ENCODE peak calls at places on chromosomes 4 and X, in seven cellular contexts. One of them, this sample, is unnamed.

GRCh38 chr4:19241845-19242244 is 1009.9 kb upstream of the SLIT2 start:
- DNase-seq in AG09319: no peak
- DNase-seq in fibroblast of pulmonary artery: no peak
- DNase-seq in psoas muscle: no peak
- DNase-seq in A549: no peak
- DNase-seq in fibroblast of lung: no peak
- DNase-seq in choroid plexus epithelial cell: no peak
- DNase-seq in this sample: no peak

GRCh38 chrX:110759785-110760184 is 35.8 kb downstream of the CHRDL1 start:
- DNase-seq in fibroblast of pulmonary artery: no peak
- DNase-seq in AG09319: no peak
- DNase-seq in psoas muscle: no peak
- DNase-seq in choroid plexus epithelial cell: no peak
- DNase-seq in fibroblast of lung: no peak
- DNase-seq in A549: no peak
- DNase-seq in this sample: peak

GRCh38 chr4:99998062-99998880 is 48.2 kb upstream of the H2AZ1 start:
- DNase-seq in psoas muscle: no peak
- DNase-seq in AG09319: peak
- DNase-seq in choroid plexus epithelial cell: peak
- DNase-seq in fibroblast of lung: peak
- DNase-seq in A549: peak
- DNase-seq in fibroblast of pulmonary artery: peak
- DNase-seq in this sample: peak

GRCh38 chr4:1503583-1504471 is 97.6 kb upstream of the NKX1-1 start:
- DNase-seq in choroid plexus epithelial cell: no peak
- DNase-seq in A549: no peak
- DNase-seq in AG09319: no peak
- DNase-seq in fibroblast of lung: no peak
- DNase-seq in psoas muscle: no peak
- DNase-seq in fibroblast of pulmonary artery: no peak
- DNase-seq in this sample: no peak

GRCh38 chr4:177190995-177191568 is 118.6 kb upstream of the NEIL3 start:
- DNase-seq in fibroblast of lung: no peak
- DNase-seq in choroid plexus epithelial cell: peak
- DNase-seq in A549: no peak
- DNase-seq in fibroblast of pulmonary artery: peak
- DNase-seq in AG09319: no peak
- DNase-seq in psoas muscle: no peak
- DNase-seq in this sample: no peak

GRCh38 chr4:103718993-103719319 is 829 bp downstream of the TACR3 start:
- DNase-seq in choroid plexus epithelial cell: no peak
- DNase-seq in fibroblast of pulmonary artery: no peak
- DNase-seq in AG09319: no peak
- DNase-seq in psoas muscle: no peak
- DNase-seq in fibroblast of lung: no peak
- DNase-seq in A549: no peak
- DNase-seq in this sample: no peak

GRCh38 chr4:157727163-157727562 is 445.7 kb downstream of the GASK1B start:
- DNase-seq in A549: no peak
- DNase-seq in psoas muscle: no peak
- DNase-seq in fibroblast of lung: no peak
- DNase-seq in AG09319: no peak
- DNase-seq in fibroblast of pulmonary artery: no peak
- DNase-seq in choroid plexus epithelial cell: no peak
- DNase-seq in this sample: peak

GRCh38 chrX:47063179-47063578 is 15.1 kb upstream of the RGN start:
- DNase-seq in A549: no peak
- DNase-seq in choroid plexus epithelial cell: no peak
- DNase-seq in fibroblast of pulmonary artery: no peak
- DNase-seq in psoas muscle: no peak
- DNase-seq in fibroblast of lung: no peak
- DNase-seq in AG09319: no peak
- DNase-seq in this sample: no peak

GRCh38 chr4:4386736-4387392 is at the start of gene NSG1:
- DNase-seq in fibroblast of pulmonary artery: peak
- DNase-seq in AG09319: no peak
- DNase-seq in fibroblast of lung: no peak
- DNase-seq in choroid plexus epithelial cell: peak
- DNase-seq in A549: no peak
- DNase-seq in psoas muscle: no peak
- DNase-seq in this sample: no peak

GRCh38 chr4:113052379-113052951 is 3.0 kb downstream of the ANK2 start:
- DNase-seq in fibroblast of pulmonary artery: peak
- DNase-seq in psoas muscle: no peak
- DNase-seq in choroid plexus epithelial cell: peak
- DNase-seq in AG09319: no peak
- DNase-seq in A549: no peak
- DNase-seq in fibroblast of lung: peak
- DNase-seq in this sample: peak

GRCh38 chr4:52989865-52990264 is 127.7 kb downstream of the RASL11B start:
- DNase-seq in choroid plexus epithelial cell: no peak
- DNase-seq in A549: no peak
- DNase-seq in psoas muscle: no peak
- DNase-seq in AG09319: no peak
- DNase-seq in fibroblast of lung: no peak
- DNase-seq in fibroblast of pulmonary artery: no peak
- DNase-seq in this sample: no peak

GRCh38 chr4:184387351-184387750 is 87.0 kb downstream of the IRF2 start:
- DNase-seq in A549: no peak
- DNase-seq in fibroblast of pulmonary artery: no peak
- DNase-seq in psoas muscle: no peak
- DNase-seq in fibroblast of lung: no peak
- DNase-seq in choroid plexus epithelial cell: no peak
- DNase-seq in AG09319: no peak
- DNase-seq in this sample: no peak

GRCh38 chr4:4413806-4414205 is 26.9 kb downstream of the NSG1 start:
- DNase-seq in A549: no peak
- DNase-seq in fibroblast of pulmonary artery: no peak
- DNase-seq in psoas muscle: no peak
- DNase-seq in fibroblast of lung: no peak
- DNase-seq in choroid plexus epithelial cell: no peak
- DNase-seq in AG09319: no peak
- DNase-seq in this sample: no peak

GRCh38 chr4:21790437-21791029 is 158.0 kb downstream of the KCNIP4 start:
- DNase-seq in psoas muscle: no peak
- DNase-seq in fibroblast of pulmonary artery: peak
- DNase-seq in choroid plexus epithelial cell: peak
- DNase-seq in AG09319: no peak
- DNase-seq in fibroblast of lung: peak
- DNase-seq in A549: no peak
- DNase-seq in this sample: peak

DNA sequence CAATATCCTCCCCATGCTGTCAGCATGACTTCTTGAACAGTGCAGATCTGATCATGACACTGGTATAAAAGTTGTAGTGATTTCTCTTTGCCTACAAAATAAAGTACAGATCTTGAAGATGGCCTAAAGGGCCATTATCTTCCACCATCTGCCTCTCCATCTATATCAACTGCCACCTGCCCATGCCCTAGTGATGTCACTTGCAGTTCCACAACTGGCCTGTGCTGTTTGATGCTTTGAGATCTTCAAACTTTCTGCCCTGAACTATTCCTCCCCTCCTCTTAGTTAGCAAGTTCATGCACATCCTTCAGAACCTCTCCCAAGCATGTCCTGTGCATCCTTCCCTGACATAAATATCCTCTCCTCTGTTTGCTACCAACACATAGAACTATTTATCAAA is 217.0 kb downstream of the SOWAHB start:
- DNase-seq in choroid plexus epithelial cell: no peak
- DNase-seq in fibroblast of pulmonary artery: no peak
- DNase-seq in psoas muscle: no peak
- DNase-seq in fibroblast of lung: no peak
- DNase-seq in A549: no peak
- DNase-seq in AG09319: no peak
- DNase-seq in this sample: no peak
- TF ChIP-seq CTCF in choroid plexus epithelial cell: no peak
- TF ChIP-seq CTCF in fibroblast of pulmonary artery: no peak
- TF ChIP-seq CTCF in psoas muscle: no peak
- TF ChIP-seq CTCF in fibroblast of lung: no peak
- TF ChIP-seq CTCF in A549: no peak
- TF ChIP-seq CTCF in AG09319: no peak
- TF ChIP-seq CTCF in this sample: no peak

GRCh38 chr4:40311811-40312346 is 23.3 kb upstream of the CHRNA9 start:
- DNase-seq in fibroblast of pulmonary artery: peak
- DNase-seq in fibroblast of lung: no peak
- DNase-seq in A549: no peak
- DNase-seq in AG09319: no peak
- DNase-seq in psoas muscle: no peak
- DNase-seq in choroid plexus epithelial cell: no peak
- DNase-seq in this sample: no peak
- TF ChIP-seq CTCF in fibroblast of pulmonary artery: no peak
- TF ChIP-seq CTCF in fibroblast of lung: no peak
- TF ChIP-seq CTCF in A549: no peak
- TF ChIP-seq CTCF in AG09319: no peak
- TF ChIP-seq CTCF in psoas muscle: no peak
- TF ChIP-seq CTCF in choroid plexus epithelial cell: no peak
- TF ChIP-seq CTCF in this sample: no peak

GRCh38 chrX:71870337-71871098 is 40.1 kb upstream of the NHSL2 start:
- DNase-seq in fibroblast of lung: no peak
- DNase-seq in psoas muscle: no peak
- DNase-seq in fibroblast of pulmonary artery: peak
- DNase-seq in AG09319: no peak
- DNase-seq in choroid plexus epithelial cell: peak
- DNase-seq in A549: peak
- DNase-seq in this sample: peak
- TF ChIP-seq CTCF in fibroblast of lung: peak
- TF ChIP-seq CTCF in psoas muscle: no peak
- TF ChIP-seq CTCF in fibroblast of pulmonary artery: peak
- TF ChIP-seq CTCF in AG09319: no peak
- TF ChIP-seq CTCF in choroid plexus epithelial cell: peak
- TF ChIP-seq CTCF in A549: peak
- TF ChIP-seq CTCF in this sample: no peak

GRCh38 chrX:8323356-8323755 is 141.3 kb upstream of the VCX3B start:
- DNase-seq in AG09319: no peak
- DNase-seq in fibroblast of pulmonary artery: no peak
- DNase-seq in A549: no peak
- DNase-seq in fibroblast of lung: no peak
- DNase-seq in choroid plexus epithelial cell: no peak
- DNase-seq in psoas muscle: no peak
- DNase-seq in this sample: no peak
- TF ChIP-seq CTCF in AG09319: no peak
- TF ChIP-seq CTCF in fibroblast of pulmonary artery: no peak
- TF ChIP-seq CTCF in A549: no peak
- TF ChIP-seq CTCF in fibroblast of lung: no peak
- TF ChIP-seq CTCF in choroid plexus epithelial cell: no peak
- TF ChIP-seq CTCF in psoas muscle: peak
- TF ChIP-seq CTCF in this sample: no peak

GRCh38 chr4:147160908-147161513 is 215.3 kb upstream of the TTC29 start:
- DNase-seq in fibroblast of lung: peak
- DNase-seq in fibroblast of pulmonary artery: peak
- DNase-seq in AG09319: peak
- DNase-seq in psoas muscle: no peak
- DNase-seq in choroid plexus epithelial cell: peak
- DNase-seq in A549: peak
- DNase-seq in this sample: peak
- TF ChIP-seq CTCF in fibroblast of lung: peak
- TF ChIP-seq CTCF in fibroblast of pulmonary artery: peak
- TF ChIP-seq CTCF in AG09319: peak
- TF ChIP-seq CTCF in psoas muscle: peak
- TF ChIP-seq CTCF in choroid plexus epithelial cell: peak
- TF ChIP-seq CTCF in A549: peak
- TF ChIP-seq CTCF in this sample: peak

DNA sequence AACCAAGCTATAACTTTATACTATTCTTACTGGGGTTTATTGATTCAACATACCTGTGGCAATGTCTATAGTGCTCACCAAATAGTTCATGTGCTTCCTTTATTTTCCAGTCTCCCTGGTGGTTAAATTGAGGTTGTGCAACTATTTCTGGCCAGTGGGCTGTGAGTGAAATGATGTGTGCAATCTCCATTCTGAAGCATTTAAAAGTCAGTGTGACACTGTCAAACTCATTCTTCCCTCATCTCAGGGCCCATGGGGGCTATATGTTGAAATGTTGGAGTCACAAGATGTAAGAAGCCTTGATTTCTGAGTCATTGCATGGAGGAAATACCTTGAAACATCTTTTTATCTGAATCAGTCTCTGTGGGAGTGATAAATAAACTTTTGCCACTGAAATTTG is 414.3 kb upstream of the RPS6KA3 start:
- DNase-seq in psoas muscle: no peak
- DNase-seq in fibroblast of lung: no peak
- DNase-seq in AG09319: no peak
- DNase-seq in A549: no peak
- DNase-seq in fibroblast of pulmonary artery: peak
- DNase-seq in choroid plexus epithelial cell: peak
- DNase-seq in this sample: peak
- TF ChIP-seq CTCF in psoas muscle: no peak
- TF ChIP-seq CTCF in fibroblast of lung: no peak
- TF ChIP-seq CTCF in AG09319: no peak
- TF ChIP-seq CTCF in A549: no peak
- TF ChIP-seq CTCF in fibroblast of pulmonary artery: no peak
- TF ChIP-seq CTCF in choroid plexus epithelial cell: no peak
- TF ChIP-seq CTCF in this sample: no peak

GRCh38 chr4:37388672-37389368 is 144.3 kb downstream of the NWD2 start:
- DNase-seq in AG09319: no peak
- DNase-seq in psoas muscle: no peak
- DNase-seq in fibroblast of pulmonary artery: peak
- DNase-seq in choroid plexus epithelial cell: no peak
- DNase-seq in A549: no peak
- DNase-seq in fibroblast of lung: no peak
- DNase-seq in this sample: no peak

GRCh38 chr4:37389369-37389765 is 144.8 kb downstream of the NWD2 start:
- DNase-seq in A549: no peak
- DNase-seq in choroid plexus epithelial cell: no peak
- DNase-seq in psoas muscle: no peak
- DNase-seq in AG09319: no peak
- DNase-seq in fibroblast of lung: no peak
- DNase-seq in fibroblast of pulmonary artery: no peak
- DNase-seq in this sample: no peak

GRCh38 chr4:37385424-37385823 is 140.9 kb downstream of the NWD2 start:
- DNase-seq in fibroblast of lung: no peak
- DNase-seq in psoas muscle: no peak
- DNase-seq in A549: no peak
- DNase-seq in choroid plexus epithelial cell: no peak
- DNase-seq in AG09319: no peak
- DNase-seq in fibroblast of pulmonary artery: no peak
- DNase-seq in this sample: no peak

GRCh38 chr4:37381040-37381668 is 136.6 kb downstream of the NWD2 start:
- DNase-seq in psoas muscle: no peak
- DNase-seq in AG09319: no peak
- DNase-seq in A549: no peak
- DNase-seq in fibroblast of lung: no peak
- DNase-seq in choroid plexus epithelial cell: no peak
- DNase-seq in fibroblast of pulmonary artery: no peak
- DNase-seq in this sample: no peak

DNA sequence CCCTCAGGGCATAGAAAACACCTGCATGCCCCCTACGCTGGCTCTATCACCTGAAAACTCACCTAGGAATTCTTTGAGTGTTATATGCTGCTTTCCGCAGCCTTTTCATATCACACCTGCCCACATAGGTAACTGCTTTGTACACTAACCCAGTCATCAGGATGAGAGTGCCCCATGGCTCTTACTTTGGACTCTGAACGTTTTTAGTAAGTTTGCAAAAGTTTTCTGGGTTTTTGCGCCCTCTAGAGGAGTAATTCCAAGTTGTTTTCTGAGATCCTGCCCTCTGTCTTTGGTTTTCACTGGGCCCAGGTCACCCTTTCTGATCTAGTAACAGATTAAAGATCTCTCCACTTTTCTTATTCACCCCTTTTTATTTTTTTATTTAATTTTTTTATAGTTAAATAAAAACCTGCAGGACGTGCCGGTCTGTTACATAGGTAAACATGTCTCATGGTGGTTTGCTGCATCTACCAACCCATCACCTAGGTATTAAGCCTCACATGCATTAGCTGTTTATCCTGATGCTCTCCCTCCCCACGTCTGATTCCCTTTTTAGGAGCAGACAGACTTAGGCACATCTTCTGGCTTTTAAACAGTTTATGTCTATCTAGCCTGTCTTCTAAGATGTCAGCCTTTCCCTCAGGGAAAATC is 139.2 kb downstream of the NWD2 start:
- DNase-seq in fibroblast of pulmonary artery: peak
- DNase-seq in fibroblast of lung: peak
- DNase-seq in A549: peak
- DNase-seq in choroid plexus epithelial cell: peak
- DNase-seq in AG09319: no peak
- DNase-seq in psoas muscle: no peak
- DNase-seq in this sample: no peak
- TF ChIP-seq CTCF in fibroblast of pulmonary artery: peak
- TF ChIP-seq CTCF in fibroblast of lung: peak
- TF ChIP-seq CTCF in A549: peak
- TF ChIP-seq CTCF in choroid plexus epithelial cell: peak
- TF ChIP-seq CTCF in AG09319: peak
- TF ChIP-seq CTCF in psoas muscle: no peak
- TF ChIP-seq CTCF in this sample: peak